ENCODE peak calls at places on chromosomes 5 and 9, in ten cellular contexts. T, W, Q, S, B, N, V, X, F and R are unnamed samples.

GRCh38 chr5:140083650-140084049 is 30.3 kb upstream of the PURA start:
- DNase-seq in T (no peak), W (no peak), Q (no peak), S (no peak), B (no peak), N (no peak), V (no peak), X (no peak), F (no peak), R (no peak)

GRCh38 chr5:109836280-109836679 is 146.6 kb downstream of the MAN2A1 start:
- DNase-seq in T (no peak), W (no peak), Q (no peak), S (no peak), B (no peak), N (no peak), V (no peak), X (no peak), F (no peak), R (no peak)

GRCh38 chr5:124741711-124742496 is 4.5 kb downstream of the ZNF608 start:
- DNase-seq in T (no peak), W (peak), Q (peak), S (no peak), B (peak), N (no peak), V (no peak), X (peak), F (no peak), R (no peak)

GRCh38 chr5:40410939-40411635 is 268.6 kb upstream of the PTGER4 start:
- DNase-seq in T (no peak), W (peak), Q (no peak), S (no peak), B (no peak), N (no peak), V (no peak), X (no peak), F (no peak), R (no peak)

GRCh38 chr9:84862786-84863185 is 193.3 kb downstream of the NTRK2 start:
- DNase-seq in T (no peak), W (no peak), Q (no peak), S (no peak), B (no peak), N (peak), V (no peak), X (no peak), F (no peak), R (no peak)

GRCh38 chr5:102946971-102947370 is 173.0 kb downstream of the GIN1 start:
- DNase-seq in T (no peak), W (no peak), Q (no peak), S (no peak), B (no peak), N (no peak), V (no peak), X (no peak), F (no peak), R (no peak)

GRCh38 chr5:125154321-125154811 is 407.9 kb upstream of the ZNF608 start:
- DNase-seq in T (no peak), W (peak), Q (no peak), S (no peak), B (no peak), N (no peak), V (no peak), X (no peak), F (no peak), R (no peak)

GRCh38 chr5:106959447-106959846 is 711.3 kb downstream of the EFNA5 start:
- DNase-seq in T (no peak), W (no peak), Q (no peak), S (no peak), B (no peak), N (no peak), V (no peak), X (no peak), F (no peak), R (no peak)

GRCh38 chr5:134114886-134115805 is 665 bp downstream of the TCF7 start:
- DNase-seq in T (peak), W (no peak), Q (no peak), S (peak), B (peak), N (peak), V (peak), X (peak), F (no peak), R (no peak)

DNA sequence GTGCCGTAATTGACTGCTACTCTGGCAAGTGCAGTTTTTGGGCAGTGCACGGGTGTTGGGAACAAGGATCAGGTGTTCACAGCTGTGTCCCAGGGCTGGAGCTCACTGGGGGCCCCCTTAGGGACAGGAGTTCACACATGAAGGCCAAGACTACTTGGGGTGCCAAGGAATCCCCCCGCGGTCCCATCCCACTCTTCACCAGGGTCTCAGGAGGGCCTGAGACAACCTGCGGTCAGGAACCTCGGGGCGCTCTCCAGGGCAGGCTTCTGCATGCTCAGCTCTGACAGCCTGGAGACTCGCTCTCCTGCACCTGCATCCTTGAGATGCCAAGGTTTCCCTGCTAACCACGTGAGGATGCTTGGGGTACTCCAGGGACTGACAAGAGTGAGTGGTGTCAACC is 2.3 kb upstream of the MAN1B1 start:
- DNase-seq in T (no peak), W (no peak), Q (no peak), S (no peak), B (no peak), N (no peak), V (no peak), X (no peak), F (no peak), R (no peak)
- TF ChIP-seq CTCF in T (no peak), W (no peak), Q (no peak), S (no peak), B (no peak), N (no peak), V (no peak), X (no peak), F (no peak), R (no peak)

DNA sequence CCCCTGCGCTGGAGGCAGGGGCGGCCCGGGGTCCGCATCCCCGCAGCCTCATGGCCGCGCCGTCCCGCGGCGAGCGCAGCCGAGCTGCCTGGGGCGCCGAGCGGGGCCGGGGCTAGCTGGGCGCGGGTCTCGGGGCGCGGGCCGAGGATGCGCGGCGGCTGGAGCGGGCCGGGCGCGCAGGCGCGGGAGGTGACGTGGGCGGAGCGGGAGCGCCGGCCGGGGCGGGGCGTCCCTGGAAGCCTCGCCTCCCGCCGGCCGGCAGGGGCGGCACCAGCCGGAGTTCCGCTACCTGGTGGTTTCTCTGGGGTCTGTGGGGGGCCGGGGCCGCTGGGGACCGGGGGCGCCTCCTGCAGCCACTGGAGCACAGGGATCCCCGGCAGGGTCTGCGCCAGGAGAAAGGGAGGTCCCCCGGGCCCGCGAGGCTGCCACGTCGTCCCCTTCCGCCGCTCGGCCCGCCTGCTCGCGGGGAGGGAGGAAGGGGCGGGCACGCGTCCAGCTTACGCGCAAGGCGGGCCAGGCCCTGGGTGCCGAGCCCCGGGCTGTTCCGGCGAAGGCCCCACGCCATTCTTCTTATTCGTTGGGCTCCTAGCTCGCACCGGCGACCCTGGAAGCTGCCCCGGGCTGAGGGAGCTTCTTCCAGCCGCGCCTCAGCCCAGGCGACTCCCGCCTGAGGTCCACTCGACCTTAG is at the start of gene LPCAT1:
- DNase-seq in T (peak), W (peak), Q (no peak), S (peak), B (peak), N (peak), V (peak), X (peak), F (peak), R (peak)
- TF ChIP-seq CTCF in T (no peak), W (no peak), Q (no peak), S (no peak), B (no peak), N (no peak), V (no peak), X (no peak), F (peak), R (peak)

GRCh38 chr5:1883120-1883924 is 597 bp upstream of the IRX4 start:
- DNase-seq in T (peak), W (no peak), Q (no peak), S (no peak), B (no peak), N (peak), V (peak), X (peak), F (no peak), R (peak)
- TF ChIP-seq CTCF in T (no peak), W (peak), Q (peak), S (no peak), B (no peak), N (peak), V (no peak), X (peak), F (peak), R (peak)

GRCh38 chr5:65047948-65048690 is 279.4 kb downstream of the CWC27 start:
- DNase-seq in T (no peak), W (no peak), Q (no peak), S (no peak), B (no peak), N (no peak), V (no peak), X (no peak), F (no peak), R (no peak)

GRCh38 chr5:65047225-65047624 is 278.5 kb downstream of the CWC27 start:
- DNase-seq in T (no peak), W (no peak), Q (no peak), S (no peak), B (no peak), N (no peak), V (no peak), X (no peak), F (no peak), R (no peak)

GRCh38 chr5:65041296-65042158 is 272.8 kb downstream of the CWC27 start:
- DNase-seq in T (no peak), W (peak), Q (no peak), S (no peak), B (no peak), N (no peak), V (no peak), X (no peak), F (no peak), R (no peak)

GRCh38 chr5:65037845-65038815 is 269.4 kb downstream of the CWC27 start:
- DNase-seq in T (no peak), W (no peak), Q (no peak), S (no peak), B (no peak), N (peak), V (no peak), X (peak), F (no peak), R (no peak)

DNA sequence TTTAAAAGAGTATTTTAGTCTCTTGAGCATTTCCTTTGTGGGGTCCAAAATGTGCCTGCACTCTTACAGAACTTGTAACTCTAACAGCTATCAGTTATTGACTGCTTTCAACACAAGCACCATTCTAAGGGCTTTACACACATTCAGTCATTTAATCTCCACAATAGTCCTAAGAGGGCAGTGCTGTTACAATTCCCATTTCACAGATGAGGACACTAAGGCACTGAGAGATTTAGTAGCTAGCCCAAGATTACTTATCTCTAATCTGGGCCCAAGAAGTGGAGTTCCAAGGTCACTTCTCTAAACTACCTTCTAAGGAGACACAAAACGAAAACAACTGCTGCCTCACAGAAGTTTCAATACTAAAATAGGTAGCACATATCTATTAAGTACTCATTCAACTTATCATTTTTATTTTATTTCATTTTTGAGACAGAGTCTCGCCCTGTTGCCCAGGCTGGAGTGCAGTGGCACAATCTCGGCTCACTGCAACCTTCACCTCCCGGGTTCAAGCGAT is 275.2 kb downstream of the CWC27 start:
- DNase-seq in T (no peak), W (no peak), Q (no peak), S (no peak), B (no peak), N (no peak), V (no peak), X (no peak), F (no peak), R (no peak)
- TF ChIP-seq CTCF in T (no peak), W (no peak), Q (no peak), S (no peak), B (no peak), N (no peak), V (no peak), X (no peak), F (no peak), R (no peak)

GRCh38 chr5:137831526-137831925 is 36.1 kb upstream of the MYOT start:
- DNase-seq in T (no peak), W (no peak), Q (no peak), S (no peak), B (no peak), N (no peak), V (no peak), X (no peak), F (no peak), R (no peak)
- TF ChIP-seq CTCF in T (no peak), W (no peak), Q (no peak), S (no peak), B (no peak), N (no peak), V (no peak), X (no peak), F (no peak), R (peak)

DNA sequence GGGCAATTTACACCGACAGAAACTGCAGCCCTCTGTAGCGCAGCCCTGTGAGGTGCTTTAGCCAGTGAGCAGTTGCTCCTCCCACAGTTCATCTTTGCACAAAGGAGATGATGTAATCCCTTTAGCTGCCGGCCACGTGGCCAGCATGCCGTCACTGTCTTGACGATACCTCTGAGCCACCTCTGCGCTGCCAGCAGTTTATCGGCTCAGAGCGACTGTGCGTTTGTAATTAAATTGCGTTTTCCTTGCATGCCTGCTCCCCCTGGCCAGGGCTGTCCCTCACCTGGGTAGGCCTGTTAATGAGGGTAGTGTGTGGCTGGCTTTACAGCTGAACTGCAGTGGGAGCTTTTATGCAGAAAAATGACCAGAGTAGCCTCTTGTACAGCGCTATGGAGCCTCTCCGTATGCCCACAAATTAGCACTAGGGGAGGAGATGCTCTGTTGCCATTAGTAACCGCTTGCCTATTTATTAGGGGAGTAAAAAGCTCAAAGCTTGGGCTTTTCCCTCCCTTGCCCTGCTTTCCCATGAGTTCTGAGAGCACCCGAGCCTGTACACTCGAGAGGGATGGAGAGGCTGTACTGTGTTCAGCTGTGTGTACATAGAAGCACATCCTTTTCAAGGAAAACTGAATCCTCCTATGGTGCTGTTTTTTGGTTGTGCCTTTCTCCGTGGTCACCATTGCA is 107.1 kb downstream of the TRIO start:
- DNase-seq in T (no peak), W (peak), Q (peak), S (no peak), B (peak), N (peak), V (peak), X (peak), F (no peak), R (no peak)
- TF ChIP-seq CTCF in T (no peak), W (no peak), Q (no peak), S (no peak), B (no peak), N (no peak), V (no peak), X (no peak), F (no peak), R (no peak)

GRCh38 chr9:124410321-124410913 is 4.8 kb downstream of the PSMB7 start:
- DNase-seq in T (no peak), W (no peak), Q (no peak), S (no peak), B (no peak), N (no peak), V (no peak), X (no peak), F (no peak), R (no peak)
- TF ChIP-seq CTCF in T (peak), W (peak), Q (peak), S (peak), B (no peak), N (no peak), V (peak), X (no peak), F (no peak), R (peak)

GRCh38 chr9:131206495-131206894 is 69.8 kb downstream of the FAM78A start:
- DNase-seq in T (no peak), W (no peak), Q (no peak), S (no peak), B (no peak), N (no peak), V (no peak), X (no peak), F (no peak), R (no peak)

GRCh38 chr9:131201856-131202255 is 74.5 kb downstream of the FAM78A start:
- DNase-seq in T (no peak), W (no peak), Q (no peak), S (no peak), B (no peak), N (no peak), V (no peak), X (no peak), F (no peak), R (no peak)

GRCh38 chr9:131204285-131204684 is 72.0 kb downstream of the FAM78A start:
- DNase-seq in T (no peak), W (no peak), Q (no peak), S (no peak), B (no peak), N (peak), V (no peak), X (no peak), F (no peak), R (no peak)

GRCh38 chr9:131198316-131198715 is 72.9 kb downstream of the NUP214 start:
- DNase-seq in T (no peak), W (no peak), Q (no peak), S (no peak), B (no peak), N (no peak), V (no peak), X (no peak), F (no peak), R (no peak)

GRCh38 chr9:131203438-131204219 is 72.7 kb downstream of the FAM78A start:
- DNase-seq in T (peak), W (no peak), Q (no peak), S (no peak), B (no peak), N (peak), V (no peak), X (no peak), F (no peak), R (no peak)
- TF ChIP-seq CTCF in T (peak), W (peak), Q (peak), S (peak), B (no peak), N (peak), V (no peak), X (peak), F (no peak), R (peak)

GRCh38 chr5:81899123-81899522 is 72.7 kb upstream of the ATG10 start:
- DNase-seq in T (no peak), W (no peak), Q (no peak), S (no peak), B (no peak), N (no peak), V (no peak), X (no peak), F (no peak), R (no peak)

GRCh38 chr5:81895312-81895711 is 76.5 kb upstream of the ATG10 start:
- DNase-seq in T (no peak), W (peak), Q (no peak), S (no peak), B (no peak), N (no peak), V (no peak), X (no peak), F (no peak), R (no peak)

GRCh38 chr5:81898403-81898802 is 73.4 kb upstream of the ATG10 start:
- DNase-seq in T (no peak), W (no peak), Q (no peak), S (no peak), B (no peak), N (no peak), V (no peak), X (no peak), F (no peak), R (no peak)

GRCh38 chr5:81896764-81897163 is 75.1 kb upstream of the ATG10 start:
- DNase-seq in T (no peak), W (no peak), Q (no peak), S (no peak), B (no peak), N (no peak), V (no peak), X (no peak), F (no peak), R (no peak)

DNA sequence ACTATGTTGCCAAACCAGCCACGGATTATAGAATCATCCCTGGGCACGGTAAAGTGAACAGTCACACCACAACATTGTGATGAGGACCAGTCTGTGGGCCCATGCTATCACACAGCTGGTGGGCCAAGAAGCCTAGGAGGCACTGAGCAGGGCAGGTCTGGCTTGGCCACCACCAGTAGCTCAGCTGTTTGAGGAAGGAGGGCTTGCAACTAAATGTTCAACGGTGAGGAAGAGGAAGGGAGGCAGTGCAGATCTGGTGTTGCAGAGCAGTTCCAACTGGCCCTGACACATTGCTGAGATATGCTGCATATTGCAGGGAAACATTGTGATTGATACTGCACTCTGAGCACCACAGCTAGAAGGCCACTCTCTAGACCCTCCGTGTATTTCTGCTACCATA is 77.9 kb upstream of the ATG10 start:
- DNase-seq in T (no peak), W (no peak), Q (no peak), S (no peak), B (no peak), N (no peak), V (no peak), X (no peak), F (no peak), R (no peak)
- TF ChIP-seq CTCF in T (no peak), W (no peak), Q (no peak), S (no peak), B (no peak), N (no peak), V (no peak), X (no peak), F (no peak), R (no peak)